ENCODE peak calls at places on chromosomes 6 and 20, in ten cellular contexts. V, M, I, P, Z, W, S, G, K and Q are unnamed samples.

GRCh38 chr6:108497883-108498282 is 62.8 kb upstream of the FOXO3 start:
- DNase-seq in V (no peak), M (peak; percentile 35), I (no peak), P (peak; percentile 4), Z (peak; percentile 39), W (no peak), S (peak; percentile 23), G (no peak), K (no peak), Q (no peak)

GRCh38 chr6:25692472-25692871 is 40.5 kb downstream of the SCGN start:
- DNase-seq in V (no peak), M (no peak), I (no peak), P (no peak), Z (no peak), W (no peak), S (no peak), G (no peak), K (no peak), Q (no peak)

GRCh38 chr6:45366534-45366933 is 11.2 kb downstream of the SUPT3H start:
- DNase-seq in V (no peak), M (no peak), I (no peak), P (no peak), Z (no peak), W (no peak), S (no peak), G (no peak), K (no peak), Q (no peak)

GRCh38 chr6:38378801-38379200 is 260.9 kb downstream of the BTBD9 start:
- DNase-seq in V (no peak), M (peak; percentile 26), I (no peak), P (no peak), Z (no peak), W (no peak), S (no peak), G (no peak), K (no peak), Q (no peak)

GRCh38 chr20:57601737-57602136 is 18.5 kb downstream of the ZBP1 start:
- DNase-seq in V (no peak), M (no peak), I (no peak), P (no peak), Z (no peak), W (no peak), S (no peak), G (no peak), K (no peak), Q (no peak)

GRCh38 chr6:25307805-25308494 is 28.8 kb downstream of the CARMIL1 start:
- DNase-seq in V (no peak), M (no peak), I (no peak), P (no peak), Z (no peak), W (no peak), S (no peak), G (no peak), K (no peak), Q (no peak)

GRCh38 chr20:41309817-41310216 is 7.7 kb downstream of the ZHX3 start:
- DNase-seq in V (no peak), M (peak; percentile 85), I (no peak), P (no peak), Z (no peak), W (no peak), S (peak; percentile 62), G (no peak), K (no peak), Q (no peak)

GRCh38 chr20:54716790-54717189 is 241.4 kb downstream of the DOK5 start:
- DNase-seq in V (no peak), M (no peak), I (no peak), P (no peak), Z (no peak), W (no peak), S (no peak), G (no peak), K (no peak), Q (no peak)

GRCh38 chr20:21564127-21564773 is 50.4 kb upstream of the NKX2-2 start:
- DNase-seq in V (no peak), M (no peak), I (no peak), P (no peak), Z (no peak), W (no peak), S (no peak), G (no peak), K (no peak), Q (no peak)

GRCh38 chr6:38184780-38185080 is 365.2 kb downstream of the ZFAND3 start:
- DNase-seq in V (peak; percentile 37), M (no peak), I (no peak), P (no peak), Z (no peak), W (no peak), S (no peak), G (no peak), K (no peak), Q (no peak)

GRCh38 chr6:158018851-158019361 is 37.2 kb downstream of the SYNJ2 start:
- DNase-seq in V (peak; percentile 42), M (peak; percentile 85), I (no peak), P (no peak), Z (no peak), W (no peak), S (no peak), G (no peak), K (no peak), Q (no peak)

GRCh38 chr6:26249709-26249958 is 115.4 kb upstream of the BTN3A2 start:
- DNase-seq in V (no peak), M (no peak), I (no peak), P (no peak), Z (no peak), W (no peak), S (no peak), G (no peak), K (no peak), Q (no peak)

GRCh38 chr6:82144007-82144851 is 103.3 kb downstream of the IBTK start:
- DNase-seq in V (no peak), M (peak; percentile 98), I (peak; percentile 10), P (peak; percentile 47), Z (peak; percentile 81), W (peak; percentile 39), S (peak; percentile 99), G (peak; percentile 36), K (peak; percentile 14), Q (peak; percentile 92)

GRCh38 chr6:112956696-112957525 is 609.8 kb downstream of the RFPL4B start:
- DNase-seq in V (no peak), M (peak; percentile 95), I (no peak), P (no peak), Z (peak; percentile 58), W (no peak), S (peak; percentile 97), G (no peak), K (peak; percentile 22), Q (no peak)

GRCh38 chr6:10516953-10517352 is 4.2 kb upstream of the GCNT2 start:
- DNase-seq in V (no peak), M (no peak), I (no peak), P (no peak), Z (no peak), W (no peak), S (no peak), G (no peak), K (no peak), Q (no peak)

GRCh38 chr6:10522929-10523573 is 1.9 kb downstream of the GCNT2 start:
- DNase-seq in V (no peak), M (no peak), I (no peak), P (no peak), Z (peak; percentile 74), W (no peak), S (no peak), G (no peak), K (no peak), Q (no peak)

GRCh38 chr6:10520468-10520867 is 683 bp upstream of the GCNT2 start:
- DNase-seq in V (no peak), M (peak; percentile 16), I (no peak), P (no peak), Z (peak; percentile 14), W (no peak), S (no peak), G (no peak), K (no peak), Q (no peak)

GRCh38 chr6:10518461-10519216 is 2.5 kb upstream of the GCNT2 start:
- DNase-seq in V (no peak), M (peak; percentile 20), I (no peak), P (no peak), Z (peak; percentile 45), W (no peak), S (no peak), G (peak; percentile 22), K (no peak), Q (no peak)

DNA sequence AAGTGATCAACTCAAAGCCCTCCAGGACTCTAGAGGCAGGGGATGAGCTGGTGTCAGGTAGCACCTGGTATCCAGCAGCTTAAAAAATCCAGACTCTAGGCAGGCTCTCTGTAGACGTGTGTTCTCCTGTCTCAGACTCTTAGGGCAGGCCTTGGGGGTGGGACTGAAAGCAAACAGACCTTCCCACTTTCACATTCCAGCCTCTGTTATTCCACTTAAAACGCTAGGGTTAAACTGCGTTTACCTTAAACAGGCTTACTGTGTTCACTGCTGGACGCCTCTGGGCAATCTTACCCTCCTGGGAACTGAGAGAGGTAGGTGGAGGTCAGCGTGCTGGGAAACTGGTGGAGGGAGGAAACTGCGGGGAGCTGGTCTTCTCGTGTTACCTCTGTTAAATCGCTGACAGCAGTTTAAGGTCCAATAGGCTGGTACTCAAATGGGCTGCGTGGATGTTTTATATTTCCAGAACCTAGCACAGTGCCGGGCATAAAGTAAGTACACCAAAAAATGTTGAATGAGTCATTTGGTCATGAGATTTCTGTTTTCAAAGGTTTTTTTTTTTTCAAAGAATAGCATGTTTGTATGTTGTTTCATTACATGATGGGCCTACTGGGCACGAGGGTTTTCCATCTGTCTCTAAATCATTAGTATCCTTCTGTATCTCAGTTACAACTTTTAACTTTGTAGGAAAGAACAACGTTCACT is at the start of gene GCNT2:
- DNase-seq in V (no peak), M (peak; percentile 23), I (no peak), P (peak; percentile 46), Z (peak; percentile 83), W (no peak), S (no peak), G (no peak), K (no peak), Q (no peak)
- H3K4me3 ChIP-seq in V (peak within 1 kb of the TSS; percentile 18), M (no peak within 1 kb of the TSS), I (peak within 1 kb of the TSS; percentile 46), P (peak within 1 kb of the TSS; percentile 34), Z (peak within 1 kb of the TSS; percentile 8), W (no peak within 1 kb of the TSS), S (no peak within 1 kb of the TSS), G (no peak within 1 kb of the TSS), K (no peak within 1 kb of the TSS), Q (no peak within 1 kb of the TSS)

GRCh38 chr6:167093406-167093921 is 29.4 kb upstream of the CCR6 start:
- DNase-seq in V (no peak), M (no peak), I (no peak), P (no peak), Z (no peak), W (no peak), S (no peak), G (no peak), K (no peak), Q (no peak)
- H3K4me3 ChIP-seq in V (no peak overlapping the region), M (no peak overlapping the region), I (peak overlapping the region; percentile 61), P (no peak overlapping the region), Z (no peak overlapping the region), W (peak overlapping the region; percentile 20), S (no peak overlapping the region), G (no peak overlapping the region), K (no peak overlapping the region), Q (no peak overlapping the region)

GRCh38 chr20:1651268-1651667 is 6.3 kb downstream of the SIRPG start:
- DNase-seq in V (no peak), M (no peak), I (no peak), P (no peak), Z (no peak), W (no peak), S (no peak), G (no peak), K (no peak), Q (no peak)
- H3K4me3 ChIP-seq in V (no peak overlapping the region), M (no peak overlapping the region), I (no peak overlapping the region), P (no peak overlapping the region), Z (no peak overlapping the region), W (no peak overlapping the region), S (no peak overlapping the region), G (no peak overlapping the region), K (no peak overlapping the region), Q (no peak overlapping the region)

GRCh38 chr6:12291785-12292604 is 1.8 kb downstream of the EDN1 start:
- DNase-seq in V (peak; percentile 70), M (peak; percentile 33), I (no peak), P (no peak), Z (peak; percentile 69), W (no peak), S (no peak), G (no peak), K (no peak), Q (no peak)
- H3K4me3 ChIP-seq in V (peak overlapping the region; percentile 48), M (peak overlapping the region; percentile 41), I (peak overlapping the region; percentile 69), P (peak overlapping the region; percentile 81), Z (no peak overlapping the region), W (peak overlapping the region; percentile 46), S (peak overlapping the region; percentile 27), G (peak overlapping the region; percentile 55), K (peak overlapping the region; percentile 13), Q (peak overlapping the region; percentile 58)